ENCODE peak calls at places on chromosomes 11 and 22, in nine cellular contexts. One of them, this sample, is unnamed.

GRCh38 chr22:46049726-46050450 is 72.9 kb upstream of the WNT7B start:
- DNase-seq in HS-5: no peak
- DNase-seq in AG10803: no peak
- DNase-seq in kidney tubule cell: no peak
- DNase-seq in stimulated activated naive CD4-positive, alpha-beta T cell: no peak
- DNase-seq in MCF 10A: peak
- DNase-seq in IMR-90: no peak
- DNase-seq in cardiac fibroblast: no peak
- DNase-seq in type B pancreatic cell: no peak
- DNase-seq in this sample: no peak

GRCh38 chr11:34783816-34784317 is 132.3 kb downstream of the APIP start:
- DNase-seq in cardiac fibroblast: no peak
- DNase-seq in IMR-90: no peak
- DNase-seq in stimulated activated naive CD4-positive, alpha-beta T cell: no peak
- DNase-seq in HS-5: no peak
- DNase-seq in MCF 10A: no peak
- DNase-seq in AG10803: no peak
- DNase-seq in kidney tubule cell: no peak
- DNase-seq in type B pancreatic cell: no peak
- DNase-seq in this sample: no peak

GRCh38 chr22:36223504-36223903 is 15.8 kb downstream of the APOL2 start:
- DNase-seq in IMR-90: no peak
- DNase-seq in stimulated activated naive CD4-positive, alpha-beta T cell: no peak
- DNase-seq in MCF 10A: no peak
- DNase-seq in HS-5: no peak
- DNase-seq in AG10803: no peak
- DNase-seq in type B pancreatic cell: no peak
- DNase-seq in cardiac fibroblast: no peak
- DNase-seq in kidney tubule cell: no peak
- DNase-seq in this sample: peak

GRCh38 chr11:10628506-10629236 is 60.2 kb upstream of the LYVE1 start:
- DNase-seq in MCF 10A: no peak
- DNase-seq in stimulated activated naive CD4-positive, alpha-beta T cell: peak
- DNase-seq in kidney tubule cell: no peak
- DNase-seq in HS-5: no peak
- DNase-seq in cardiac fibroblast: no peak
- DNase-seq in type B pancreatic cell: no peak
- DNase-seq in AG10803: no peak
- DNase-seq in IMR-90: no peak
- DNase-seq in this sample: no peak

GRCh38 chr22:38109391-38110000 is 988 bp downstream of the BAIAP2L2 start:
- DNase-seq in type B pancreatic cell: peak
- DNase-seq in MCF 10A: no peak
- DNase-seq in cardiac fibroblast: no peak
- DNase-seq in AG10803: no peak
- DNase-seq in HS-5: no peak
- DNase-seq in IMR-90: no peak
- DNase-seq in stimulated activated naive CD4-positive, alpha-beta T cell: peak
- DNase-seq in kidney tubule cell: no peak
- DNase-seq in this sample: peak

GRCh38 chr11:47331454-47332302 is 20.8 kb downstream of the MYBPC3 start:
- DNase-seq in HS-5: no peak
- DNase-seq in stimulated activated naive CD4-positive, alpha-beta T cell: no peak
- DNase-seq in IMR-90: no peak
- DNase-seq in AG10803: no peak
- DNase-seq in cardiac fibroblast: no peak
- DNase-seq in MCF 10A: no peak
- DNase-seq in kidney tubule cell: no peak
- DNase-seq in type B pancreatic cell: no peak
- DNase-seq in this sample: no peak

GRCh38 chr22:30092686-30093085 is 12.4 kb downstream of the HORMAD2 start:
- DNase-seq in MCF 10A: no peak
- DNase-seq in IMR-90: no peak
- DNase-seq in stimulated activated naive CD4-positive, alpha-beta T cell: no peak
- DNase-seq in HS-5: no peak
- DNase-seq in AG10803: no peak
- DNase-seq in type B pancreatic cell: no peak
- DNase-seq in kidney tubule cell: no peak
- DNase-seq in cardiac fibroblast: no peak
- DNase-seq in this sample: no peak

GRCh38 chr11:117468888-117469287 is 141.2 kb downstream of the CEP164 start:
- DNase-seq in IMR-90: no peak
- DNase-seq in type B pancreatic cell: no peak
- DNase-seq in kidney tubule cell: no peak
- DNase-seq in AG10803: no peak
- DNase-seq in cardiac fibroblast: no peak
- DNase-seq in HS-5: no peak
- DNase-seq in MCF 10A: no peak
- DNase-seq in stimulated activated naive CD4-positive, alpha-beta T cell: no peak
- DNase-seq in this sample: no peak

GRCh38 chr11:2534131-2534956 is 89.5 kb downstream of the KCNQ1 start:
- DNase-seq in stimulated activated naive CD4-positive, alpha-beta T cell: no peak
- DNase-seq in IMR-90: no peak
- DNase-seq in cardiac fibroblast: no peak
- DNase-seq in AG10803: no peak
- DNase-seq in kidney tubule cell: peak
- DNase-seq in HS-5: no peak
- DNase-seq in type B pancreatic cell: no peak
- DNase-seq in MCF 10A: peak
- DNase-seq in this sample: peak

GRCh38 chr11:17765381-17766359 is 31.1 kb downstream of the KCNC1 start:
- DNase-seq in cardiac fibroblast: no peak
- DNase-seq in kidney tubule cell: no peak
- DNase-seq in AG10803: no peak
- DNase-seq in HS-5: no peak
- DNase-seq in IMR-90: peak
- DNase-seq in stimulated activated naive CD4-positive, alpha-beta T cell: no peak
- DNase-seq in MCF 10A: no peak
- DNase-seq in type B pancreatic cell: no peak
- DNase-seq in this sample: no peak

GRCh38 chr22:35742342-35743100 is 24.8 kb downstream of the APOL5 start:
- DNase-seq in stimulated activated naive CD4-positive, alpha-beta T cell: no peak
- DNase-seq in type B pancreatic cell: no peak
- DNase-seq in cardiac fibroblast: peak
- DNase-seq in IMR-90: peak
- DNase-seq in AG10803: peak
- DNase-seq in MCF 10A: peak
- DNase-seq in HS-5: peak
- DNase-seq in kidney tubule cell: peak
- DNase-seq in this sample: peak

GRCh38 chr11:94525933-94526332 is 13.7 kb downstream of the C11orf97 start:
- DNase-seq in IMR-90: peak
- DNase-seq in stimulated activated naive CD4-positive, alpha-beta T cell: no peak
- DNase-seq in HS-5: no peak
- DNase-seq in MCF 10A: peak
- DNase-seq in cardiac fibroblast: peak
- DNase-seq in AG10803: peak
- DNase-seq in kidney tubule cell: peak
- DNase-seq in type B pancreatic cell: no peak
- DNase-seq in this sample: peak

GRCh38 chr22:21961886-21962654 is 9.4 kb upstream of the PPM1F start:
- DNase-seq in AG10803: peak
- DNase-seq in cardiac fibroblast: peak
- DNase-seq in type B pancreatic cell: no peak
- DNase-seq in IMR-90: peak
- DNase-seq in HS-5: peak
- DNase-seq in stimulated activated naive CD4-positive, alpha-beta T cell: no peak
- DNase-seq in kidney tubule cell: peak
- DNase-seq in MCF 10A: peak
- DNase-seq in this sample: peak